ENCODE peak calls at places on chromosome 9, in seven cellular contexts. H, U, W, D, F, L and Z are unnamed samples.

GRCh38 chr9:8800196-8800595 is 1000.6 kb upstream of the DMAC1 start:
- DNase-seq in U (no peak), D (no peak), F (no peak), W (no peak), L (no peak), H (no peak), Z (no peak)

GRCh38 chr9:113941056-113941455 is 64.9 kb downstream of the ZNF618 start:
- DNase-seq in H (no peak), U (no peak), D (no peak), W (no peak), L (no peak), F (no peak), Z (no peak)

GRCh38 chr9:131238402-131239021 is 37.8 kb downstream of the FAM78A start:
- DNase-seq in L (no peak), W (no peak), D (no peak), F (peak; percentile 90), U (no peak), H (no peak), Z (no peak)

GRCh38 chr9:95581900-95582299 is 65.1 kb upstream of the PTCH1 start:
- DNase-seq in W (no peak), L (no peak), H (no peak), F (no peak), U (no peak), D (no peak), Z (no peak)

GRCh38 chr9:123865226-123865625 is 64.7 kb downstream of the DENND1A start:
- DNase-seq in L (no peak), U (no peak), H (no peak), W (no peak), D (no peak), F (no peak), Z (no peak)

GRCh38 chr9:2771101-2771500 is 53.8 kb downstream of the KCNV2 start:
- DNase-seq in U (no peak), D (no peak), L (no peak), W (no peak), H (no peak), F (no peak), Z (peak; percentile 24)

GRCh38 chr9:109244179-109245132 is 76.4 kb downstream of the EPB41L4B start:
- DNase-seq in U (peak; percentile 56), H (peak; percentile 78), W (peak; percentile 72), L (peak; percentile 67), F (peak; percentile 75), D (peak; percentile 23), Z (peak; percentile 75)

GRCh38 chr9:121984726-121985402 is 108.2 kb downstream of the TTLL11 start:
- DNase-seq in D (peak; percentile 83), H (no peak), L (no peak), U (no peak), F (peak; percentile 30), W (no peak), Z (no peak)

GRCh38 chr9:93701494-93702218 is 125.3 kb downstream of the PHF2 start:
- DNase-seq in D (no peak), F (no peak), H (no peak), U (no peak), L (no peak), W (no peak), Z (no peak)

GRCh38 chr9:127664678-127665507 is 41.9 kb upstream of the CFAP157 start:
- DNase-seq in H (no peak), D (no peak), L (no peak), F (peak; percentile 67), W (no peak), U (no peak), Z (no peak)

GRCh38 chr9:108156270-108156998 is 666.9 kb upstream of the KLF4 start:
- DNase-seq in F (no peak), D (no peak), H (no peak), U (no peak), W (peak; percentile 55), L (peak; percentile 28), Z (no peak)

GRCh38 chr9:114588150-114588663 is 638 bp downstream of the ATP6V1G1 start:
- DNase-seq in D (no peak), F (peak; percentile 43), L (no peak), W (peak; percentile 18), U (no peak), H (peak; percentile 19), Z (peak; percentile 58)

GRCh38 chr9:35826071-35826701 is 2.3 kb downstream of the FAM221B start:
- DNase-seq in D (no peak), F (peak; percentile 85), W (peak; percentile 66), U (no peak), L (no peak), H (peak; percentile 26), Z (no peak)

GRCh38 chr9:19174127-19174921 is 47.0 kb upstream of the PLIN2 start:
- DNase-seq in W (peak; percentile 63), D (peak; percentile 62), L (peak; percentile 80), U (peak; percentile 68), F (peak; percentile 68), H (peak; percentile 30), Z (peak; percentile 41)

GRCh38 chr9:128805661-128806060 is 12.6 kb upstream of the ENDOG start:
- DNase-seq in D (no peak), H (no peak), L (no peak), U (no peak), F (no peak), W (no peak), Z (peak; percentile 47)

GRCh38 chr9:135514342-135515082 is 6.7 kb upstream of the LCN1 start:
- DNase-seq in W (no peak), U (no peak), D (no peak), H (no peak), L (peak; percentile 6), F (no peak), Z (peak; percentile 17)

GRCh38 chr9:137276757-137277328 is 683 bp upstream of the TOR4A start:
- DNase-seq in F (peak; percentile 45), D (peak; percentile 36), L (peak; percentile 92), U (peak; percentile 83), W (peak; percentile 79), H (peak; percentile 91), Z (peak; percentile 58)

GRCh38 chr9:3516667-3517330 is 9.0 kb downstream of the RFX3 start:
- DNase-seq in H (no peak), U (no peak), F (no peak), L (no peak), W (no peak), D (no peak), Z (no peak)

GRCh38 chr9:1050125-1050895 is at the start of gene DMRT2:
- DNase-seq in F (peak; percentile 39), U (peak; percentile 83), H (peak; percentile 90), L (peak; percentile 86), D (peak; percentile 94), W (peak; percentile 85), Z (peak; percentile 74)

GRCh38 chr9:133420392-133420827 is 1.8 kb upstream of the ADAMTS13 start:
- DNase-seq in W (peak; percentile 23), F (no peak), H (no peak), L (no peak), U (no peak), D (no peak), Z (no peak)

GRCh38 chr9:133419005-133419404 is 1.2 kb upstream of the REXO4 start:
- DNase-seq in W (no peak), F (no peak), D (no peak), H (no peak), U (no peak), L (no peak), Z (no peak)

GRCh38 chr9:133415107-133415506 is 2.7 kb downstream of the REXO4 start:
- DNase-seq in L (no peak), U (no peak), F (no peak), H (no peak), D (no peak), W (no peak), Z (no peak)

GRCh38 chr9:133421615-133422542 is at the start of gene ADAMTS13:
- DNase-seq in L (no peak), H (no peak), U (no peak), D (no peak), W (peak; percentile 60), F (no peak), Z (no peak)

GRCh38 chr9:133417541-133418461 is at the start of gene REXO4:
- DNase-seq in H (peak; percentile 75), L (peak; percentile 77), U (peak; percentile 85), D (peak; percentile 58), F (peak; percentile 85), W (peak; percentile 89), Z (peak; percentile 74)
- TF ChIP-seq POLR2A in H (peak; percentile 33), L (no peak), U (no peak), D (peak; percentile 17), F (no peak), W (peak; percentile 40), Z (peak; percentile 20)

DNA sequence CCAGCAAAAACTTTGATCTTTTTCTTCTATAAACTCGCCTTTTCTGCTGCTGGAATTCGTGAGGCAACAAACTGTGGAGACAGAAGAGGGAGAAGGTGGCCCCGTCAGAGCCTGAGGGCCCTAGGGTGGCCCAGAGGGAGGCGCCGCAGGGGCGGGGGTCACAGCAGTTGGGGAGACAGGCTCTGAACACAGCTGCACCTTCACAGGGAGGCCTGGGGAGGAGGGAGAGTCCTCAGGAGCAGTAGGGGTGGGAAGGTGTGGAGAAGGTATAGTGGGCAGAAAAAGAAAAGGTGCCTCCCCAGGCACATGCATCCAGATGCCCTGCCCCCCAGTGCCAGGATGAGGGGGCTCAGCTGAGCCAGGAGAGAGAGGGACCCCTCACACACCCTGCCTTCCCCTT is 15.1 kb downstream of the PHF19 start:
- DNase-seq in H (no peak), D (no peak), W (no peak), F (no peak), L (no peak), U (no peak), Z (no peak)
- TF ChIP-seq CTCF in H (no peak), D (no peak), W (no peak), F (no peak), L (no peak), U (no peak), Z (no peak)

DNA sequence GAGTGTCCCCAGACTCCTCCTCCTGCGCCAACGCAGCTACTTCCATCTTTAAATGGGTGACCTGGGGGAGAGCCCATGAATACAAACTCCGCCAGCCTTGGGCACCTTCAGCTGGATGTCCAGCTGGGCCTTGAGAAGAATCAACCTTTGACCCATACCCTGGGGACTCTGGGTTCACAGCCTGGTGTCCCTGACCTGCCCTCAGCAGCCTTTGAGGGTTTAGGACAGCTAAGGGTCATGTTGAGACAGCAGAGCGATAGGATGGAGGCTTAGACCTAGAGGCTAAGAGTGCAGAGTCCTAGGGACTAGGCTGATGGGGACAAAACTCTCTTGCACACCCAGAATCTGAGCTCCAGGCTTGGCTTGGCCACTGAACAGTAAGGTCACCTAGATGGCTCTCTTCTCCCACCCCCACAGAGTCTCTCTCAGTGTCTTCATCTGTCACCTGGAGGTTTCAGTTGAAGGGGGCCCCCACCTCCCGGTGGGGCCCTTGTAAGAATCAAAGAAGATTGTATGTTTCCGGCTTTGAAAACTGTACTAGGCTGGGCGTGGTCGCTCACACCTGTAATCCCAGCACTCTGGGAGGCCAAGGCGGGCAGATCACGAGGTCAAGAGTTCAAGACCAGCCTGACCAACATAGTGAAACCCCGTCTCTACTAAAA is 6.7 kb upstream of the AQP3 start:
- DNase-seq in F (no peak), L (no peak), H (no peak), D (no peak), W (no peak), U (no peak), Z (no peak)
- TF ChIP-seq POLR2A in F (no peak), L (no peak), H (no peak), D (no peak), W (no peak), U (no peak), Z (no peak)

DNA sequence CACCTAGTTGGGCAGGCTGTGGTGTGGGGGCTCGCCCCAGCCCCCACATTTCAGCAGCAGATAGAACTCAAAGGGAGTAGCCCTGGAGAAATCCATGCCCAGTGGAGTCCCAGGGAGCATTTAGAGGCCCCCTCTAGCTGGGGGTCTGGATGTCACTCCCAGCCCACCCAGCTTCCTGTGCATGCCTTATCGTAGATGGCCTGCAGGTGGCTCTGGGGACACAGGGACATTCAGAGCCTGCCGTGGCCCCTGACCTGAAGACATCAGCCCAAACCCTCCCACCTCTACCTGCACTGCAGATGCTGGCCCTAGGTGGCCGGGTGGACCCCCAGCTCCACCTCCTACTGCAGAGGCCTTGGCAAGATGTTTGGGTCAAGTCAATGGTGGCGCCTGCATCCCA is 49.0 kb upstream of the LMX1B start:
- DNase-seq in L (no peak), D (no peak), W (no peak), F (no peak), U (no peak), H (no peak), Z (no peak)
- TF ChIP-seq CTCF in L (no peak), D (no peak), W (peak; percentile 10), F (no peak), U (no peak), H (no peak), Z (no peak)